ENCODE peak calls at places on chromosomes 7 and 10, in ten cellular contexts. K, F, S, T, C, E, U, A, G and Y are unnamed samples.
A peak's percentile ranks its signal among the peaks of the same experiment; 100 is the strongest.

GRCh38 chr7:156002362-156003001 is 190.2 kb upstream of the SHH start:
- DNase-seq in K (no peak), F (no peak), S (no peak), T (no peak), C (no peak), E (no peak), U (no peak), A (no peak), G (no peak), Y (no peak)

GRCh38 chr10:3233486-3233990 is 61.0 kb upstream of the PITRM1 start:
- DNase-seq in K (no peak), F (no peak), S (no peak), T (no peak), C (no peak), E (no peak), U (no peak), A (no peak), G (no peak), Y (no peak)

GRCh38 chr7:77409739-77410545 is 6.2 kb downstream of the GSAP start:
- DNase-seq in K (no peak), F (peak; percentile 87), S (peak; percentile 81), T (no peak), C (no peak), E (no peak), U (no peak), A (no peak), G (no peak), Y (no peak)

GRCh38 chr10:106540606-106541005 is 623.9 kb downstream of the SORCS1 start:
- DNase-seq in K (no peak), F (peak; percentile 13), S (peak; percentile 55), T (no peak), C (no peak), E (no peak), U (no peak), A (no peak), G (no peak), Y (no peak)

GRCh38 chr10:99551158-99551557 is 18.4 kb downstream of the NKX2-3 start:
- DNase-seq in K (no peak), F (peak; percentile 56), S (peak; percentile 57), T (no peak), C (no peak), E (peak; percentile 86), U (peak; percentile 2), A (no peak), G (no peak), Y (no peak)

GRCh38 chr7:150317748-150318444 is 5.3 kb upstream of the LRRC61 start:
- DNase-seq in K (no peak), F (peak; percentile 63), S (peak; percentile 83), T (no peak), C (no peak), E (no peak), U (no peak), A (no peak), G (no peak), Y (no peak)

GRCh38 chr7:83457022-83457892 is 191.7 kb downstream of the SEMA3E start:
- DNase-seq in K (no peak), F (no peak), S (no peak), T (no peak), C (no peak), E (no peak), U (no peak), A (no peak), G (no peak), Y (no peak)

GRCh38 chr10:132506711-132507466 is 30.7 kb upstream of the INPP5A start:
- DNase-seq in K (no peak), F (peak; percentile 55), S (peak; percentile 72), T (peak; percentile 78), C (no peak), E (no peak), U (no peak), A (no peak), G (no peak), Y (peak; percentile 32)

GRCh38 chr7:17523813-17524741 is 225.6 kb downstream of the AHR start:
- DNase-seq in K (no peak), F (peak; percentile 63), S (peak; percentile 89), T (peak; percentile 19), C (no peak), E (peak; percentile 82), U (no peak), A (no peak), G (no peak), Y (peak; percentile 75)

GRCh38 chr10:61280303-61280702 is 172.9 kb downstream of the TMEM26 start:
- DNase-seq in K (no peak), F (peak; percentile 53), S (peak; percentile 5), T (no peak), C (no peak), E (no peak), U (no peak), A (no peak), G (no peak), Y (no peak)

GRCh38 chr7:100085515-100085914 is 3.3 kb upstream of the COPS6 start:
- DNase-seq in K (no peak), F (no peak), S (no peak), T (no peak), C (no peak), E (no peak), U (no peak), A (no peak), G (no peak), Y (no peak)

GRCh38 chr10:12849351-12850181 is 151.9 kb downstream of the CCDC3 start:
- DNase-seq in K (no peak), F (no peak), S (peak; percentile 49), T (peak; percentile 25), C (no peak), E (peak; percentile 7), U (no peak), A (no peak), G (no peak), Y (peak; percentile 21)